ENCODE peak calls at places on chromosomes 1 and 21, in ten cellular contexts. F is retinal pigment epithelial cell; E is naive thymus-derived CD8-positive, alpha-beta T cell; H is astrocyte; C is EL; V is PC-3; U is GM04503; L is Ammon's horn; K is adrenal gland; Y is heart left ventricle. X is an unnamed sample.

GRCh38 chr1:41648230-41648629 is 163.7 kb upstream of the EDN2 start:
- DNase-seq in F (no peak), V (no peak), K (no peak), Y (no peak), C (no peak), L (no peak), U (no peak), H (no peak), E (no peak), X (no peak)

GRCh38 chr1:9448132-9449105 is 90.8 kb upstream of the SLC25A33 start:
- DNase-seq in Y (peak; percentile 10), E (no peak), K (no peak), H (peak; percentile 41), C (no peak), L (no peak), U (no peak), V (no peak), F (no peak), X (no peak)

GRCh38 chr1:93988634-93989350 is 79.6 kb upstream of the GCLM start:
- DNase-seq in U (peak; percentile 79), L (no peak), F (no peak), C (peak; percentile 36), E (no peak), V (peak; percentile 75), K (no peak), Y (no peak), H (peak; percentile 97), X (peak; percentile 20)

GRCh38 chr1:119659628-119660027 is 11.6 kb upstream of the ZNF697 start:
- DNase-seq in L (no peak), F (no peak), C (no peak), U (no peak), H (no peak), Y (peak; percentile 63), E (no peak), V (no peak), K (no peak), X (no peak)

GRCh38 chr1:180135535-180135934 is 19.1 kb upstream of the QSOX1 start:
- DNase-seq in L (no peak), H (no peak), K (no peak), U (no peak), Y (no peak), F (no peak), V (no peak), E (no peak), C (peak; percentile 40), X (no peak)

GRCh38 chr1:54118704-54119103 is 34.1 kb downstream of the CDCP2 start:
- DNase-seq in L (no peak), C (peak; percentile 91), V (peak; percentile 77), E (no peak), F (no peak), Y (no peak), H (peak; percentile 86), U (peak; percentile 59), K (no peak), X (no peak)

GRCh38 chr1:72845342-72845741 is 563.0 kb upstream of the NEGR1 start:
- DNase-seq in V (peak; percentile 60), K (no peak), F (no peak), U (no peak), L (no peak), C (peak; percentile 21), Y (no peak), H (peak; percentile 1), E (no peak), X (no peak)

GRCh38 chr1:154198756-154199562 is 7.1 kb upstream of the TPM3 start:
- DNase-seq in F (no peak), Y (no peak), E (no peak), C (peak; percentile 59), L (peak; percentile 78), V (peak; percentile 84), U (no peak), K (peak; percentile 51), H (peak; percentile 48), X (no peak)

GRCh38 chr1:55255901-55256300 is 40.7 kb upstream of the USP24 start:
- DNase-seq in Y (no peak), L (no peak), F (no peak), C (no peak), K (no peak), U (no peak), H (no peak), E (no peak), V (no peak), X (no peak)

GRCh38 chr1:204600203-204600602 is 84.0 kb downstream of the MDM4 start:
- DNase-seq in H (no peak), E (no peak), L (no peak), U (no peak), F (no peak), Y (no peak), V (no peak), K (no peak), C (no peak), X (no peak)

GRCh38 chr1:38083541-38083940 is 36.9 kb upstream of the POU3F1 start:
- DNase-seq in U (no peak), K (no peak), H (no peak), V (no peak), L (no peak), F (no peak), C (no peak), Y (no peak), E (no peak), X (no peak)

GRCh38 chr1:68384872-68385390 is 64.8 kb downstream of the RPE65 start:
- DNase-seq in V (peak; percentile 95), L (no peak), C (peak; percentile 91), K (peak; percentile 57), H (peak; percentile 97), F (peak; percentile 42), Y (no peak), E (no peak), U (no peak), X (peak; percentile 43)

GRCh38 chr1:165595561-165595960 is 35.5 kb upstream of the MGST3 start:
- DNase-seq in F (no peak), V (peak; percentile 24), K (no peak), U (peak; percentile 34), L (no peak), E (no peak), H (peak; percentile 45), Y (no peak), C (peak; percentile 62), X (peak; percentile 42)

GRCh38 chr21:44872266-44872567 is 1.3 kb downstream of the PTTG1IP start:
- DNase-seq in L (no peak), V (no peak), E (no peak), K (no peak), F (no peak), C (no peak), H (no peak), Y (no peak), U (no peak), X (no peak)

GRCh38 chr1:34899906-34900305 is 29.5 kb downstream of the DLGAP3 start:
- DNase-seq in K (no peak), U (no peak), V (no peak), L (no peak), C (no peak), F (no peak), H (no peak), E (no peak), Y (no peak), X (no peak)

GRCh38 chr1:245546875-245547274 is 392.1 kb downstream of the KIF26B start:
- DNase-seq in Y (no peak), H (no peak), E (no peak), V (no peak), F (no peak), C (no peak), U (no peak), L (no peak), K (no peak), X (no peak)

GRCh38 chr1:9270290-9270900 is 22.3 kb upstream of the SPSB1 start:
- DNase-seq in U (no peak), F (no peak), C (no peak), K (no peak), E (no peak), H (no peak), V (peak; percentile 70), L (no peak), Y (no peak), X (no peak)

GRCh38 chr1:201742476-201742875 is 86.5 kb upstream of the IPO9 start:
- DNase-seq in C (peak; percentile 45), Y (no peak), H (peak; percentile 38), E (no peak), K (no peak), F (no peak), L (no peak), U (no peak), V (no peak), X (no peak)

GRCh38 chr1:16156848-16157495 is 1.1 kb upstream of the EPHA2 start:
- DNase-seq in H (peak; percentile 70), E (no peak), U (no peak), L (peak; percentile 52), F (no peak), K (no peak), C (peak; percentile 71), Y (no peak), V (peak; percentile 71), X (no peak)

GRCh38 chr21:33059319-33059894 is 10.5 kb upstream of the OLIG1 start:
- DNase-seq in V (no peak), U (no peak), E (no peak), L (peak; percentile 51), F (no peak), K (no peak), H (no peak), C (no peak), Y (no peak), X (no peak)

X was measured in AG09319.